ENCODE peak calls at places on chromosomes 3 and 15, in four cellular contexts. H, A, O and Q are unnamed samples.

GRCh38 chr3:172687501-172687900 is 23.4 kb downstream of the NCEH1 start:
- DNase-seq in O (peak), H (no peak), A (no peak), Q (no peak)

GRCh38 chr3:127820871-127821853 is 1.2 kb downstream of the MGLL start:
- DNase-seq in H (no peak), A (peak), O (peak), Q (peak)

GRCh38 chr3:191972714-191973398 is 511.9 kb downstream of the PYDC2 start:
- DNase-seq in A (no peak), O (no peak), H (no peak), Q (no peak)

GRCh38 chr3:100709840-100710235 is 544 bp downstream of the TFG start:
- DNase-seq in H (peak), A (peak), O (peak), Q (no peak)

GRCh38 chr3:99175276-99175801 is 273.8 kb upstream of the DCBLD2 start:
- DNase-seq in A (no peak), H (no peak), O (peak), Q (no peak)

GRCh38 chr3:30231277-30232141 is 374.9 kb upstream of the TGFBR2 start:
- DNase-seq in H (peak), O (peak), A (peak), Q (peak)

GRCh38 chr3:181711325-181712135 is at the start of gene SOX2:
- DNase-seq in A (no peak), H (peak), O (peak), Q (peak)

GRCh38 chr3:53045784-53046170 is at the start of gene SFMBT1:
- DNase-seq in O (peak), H (peak), A (peak), Q (peak)

GRCh38 chr3:39208463-39209055 is 16.2 kb upstream of the XIRP1 start:
- DNase-seq in O (peak), A (peak), H (peak), Q (peak)

GRCh38 chr15:34018021-34018645 is 20.9 kb downstream of the AVEN start:
- DNase-seq in H (no peak), O (no peak), A (no peak), Q (no peak)

GRCh38 chr15:86660012-86660411 is 580.3 kb downstream of the AGBL1 start:
- DNase-seq in O (no peak), H (no peak), A (no peak), Q (no peak)

GRCh38 chr3:69232447-69232846 is 110.1 kb upstream of the LMOD3 start:
- DNase-seq in O (no peak), A (no peak), H (no peak), Q (no peak)

GRCh38 chr3:14822875-14823807 is 4.4 kb downstream of the FGD5 start:
- DNase-seq in A (no peak), O (no peak), H (peak), Q (no peak)

GRCh38 chr3:24854748-24855147 is 360.1 kb upstream of the THRB start:
- DNase-seq in A (no peak), H (no peak), O (no peak), Q (no peak)

GRCh38 chr3:23219117-23219516 is 16.0 kb downstream of the UBE2E2 start:
- DNase-seq in A (no peak), H (no peak), O (peak), Q (peak)

GRCh38 chr3:96814581-96815567 is at the start of gene EPHA6:
- DNase-seq in H (no peak), A (no peak), O (peak), Q (no peak)

GRCh38 chr3:58200846-58201355 is 9.9 kb downstream of the DNASE1L3 start:
- DNase-seq in O (no peak), A (no peak), H (no peak), Q (no peak)

GRCh38 chr3:178676077-178676476 is 139.8 kb downstream of the KCNMB2 start:
- DNase-seq in H (no peak), O (no peak), A (no peak), Q (no peak)

GRCh38 chr15:90949979-90950675 is 4.6 kb upstream of the RCCD1 start:
- DNase-seq in O (no peak), A (no peak), H (no peak), Q (no peak)

GRCh38 chr15:70762469-70763119 is 764 bp downstream of the UACA start:
- DNase-seq in A (peak), H (peak), O (peak), Q (peak)

GRCh38 chr3:178536271-178537079 is at the start of gene KCNMB2:
- DNase-seq in H (peak), A (peak), O (no peak), Q (peak)

GRCh38 chr3:126752303-126753190 is 48.5 kb downstream of the CHCHD6 start:
- DNase-seq in A (peak), O (peak), H (peak), Q (peak)

GRCh38 chr15:24777307-24777706 is 101.7 kb downstream of the NPAP1 start:
- DNase-seq in H (no peak), A (no peak), O (no peak), Q (no peak)

GRCh38 chr3:118380576-118380975 is 654.1 kb downstream of the IGSF11 start:
- DNase-seq in O (no peak), A (no peak), H (no peak), Q (no peak)

GRCh38 chr3:87855626-87856025 is 203.2 kb downstream of the CGGBP1 start:
- DNase-seq in H (no peak), O (peak), A (no peak), Q (peak)

GRCh38 chr3:184428561-184429175 is 48.8 kb downstream of the CHRD start:
- DNase-seq in A (no peak), H (peak), O (peak), Q (peak)

GRCh38 chr3:109926376-109926775 is 589.0 kb upstream of the DPPA4 start:
- DNase-seq in O (no peak), A (no peak), H (no peak), Q (no peak)

GRCh38 chr15:71042356-71042922 is 72.8 kb upstream of the THSD4 start:
- DNase-seq in O (no peak), A (no peak), H (no peak), Q (peak)

GRCh38 chr3:184360070-184360833 is 1.2 kb downstream of the CLCN2 start:
- DNase-seq in O (no peak), H (no peak), A (no peak), Q (no peak)

GRCh38 chr3:194872669-194872977 is 186.9 kb downstream of the FAM43A start:
- DNase-seq in O (peak), H (peak), A (no peak), Q (peak)

GRCh38 chr3:160611141-160611540 is 45.8 kb upstream of the KPNA4 start:
- DNase-seq in O (no peak), A (no peak), H (no peak), Q (no peak)

DNA sequence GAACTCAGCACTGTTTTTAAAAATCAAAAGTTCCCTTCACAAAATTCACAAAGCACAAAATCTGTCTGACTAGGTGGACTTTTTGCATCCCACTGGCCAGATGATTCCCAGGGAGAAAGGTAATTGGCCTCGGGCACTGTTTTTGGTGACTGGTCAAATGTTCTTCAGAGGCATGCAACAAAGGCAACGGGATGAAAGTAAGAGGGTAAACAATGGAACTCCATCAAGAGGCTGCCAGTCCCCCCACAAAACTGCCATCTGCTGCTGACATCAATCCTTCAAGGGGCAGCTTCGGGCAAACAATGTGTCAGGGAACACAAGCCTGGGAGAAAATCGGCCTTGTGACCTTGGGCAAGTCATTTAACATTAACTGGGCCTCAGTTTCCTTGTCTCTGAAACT is 3.2 kb downstream of the SRGAP3 start:
- DNase-seq in H (no peak), A (no peak), O (no peak), Q (no peak)
- H3K4me3 ChIP-seq in H (no peak), A (no peak), O (no peak), Q (no peak)

GRCh38 chr3:62497156-62497555 is 123.8 kb upstream of the FEZF2 start:
- DNase-seq in A (no peak), H (no peak), O (no peak), Q (no peak)

GRCh38 chr3:62496509-62496908 is 123.2 kb upstream of the FEZF2 start:
- DNase-seq in H (no peak), O (no peak), A (no peak), Q (no peak)

DNA sequence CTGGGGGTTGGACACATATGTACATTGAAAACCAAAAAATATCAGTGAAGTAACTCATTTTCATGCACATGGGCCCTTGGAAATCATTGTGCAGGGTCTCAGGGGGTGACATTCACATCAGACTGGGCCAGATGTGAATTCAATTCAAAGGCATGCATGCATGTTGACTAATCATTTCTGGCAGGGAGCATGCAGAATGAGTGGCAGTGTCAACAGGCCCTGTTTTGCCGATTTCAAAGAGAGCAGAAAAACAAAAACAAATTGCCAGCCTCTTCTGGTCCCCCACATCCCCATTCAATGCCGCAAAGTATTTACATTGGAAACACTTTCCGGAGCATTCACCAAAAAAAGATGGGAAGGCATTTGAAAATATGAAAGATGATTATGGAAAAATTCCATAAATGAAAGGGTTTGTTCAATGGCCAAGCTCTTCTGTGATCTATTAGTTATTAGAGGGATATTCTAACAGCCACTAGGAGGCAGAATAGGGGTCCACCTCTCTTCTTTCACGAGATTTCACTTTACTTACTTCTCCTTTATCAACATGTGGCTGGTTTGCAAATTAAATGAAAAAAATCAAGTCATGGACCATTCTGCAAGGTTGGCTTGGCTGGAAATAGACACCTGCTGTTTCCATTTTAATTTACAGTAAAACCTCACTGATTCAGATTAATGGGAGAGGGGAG is 119.9 kb upstream of the FEZF2 start:
- DNase-seq in H (no peak), O (no peak), A (peak), Q (peak)
- TF ChIP-seq CTCF in H (peak), O (peak), A (peak), Q (peak)

DNA sequence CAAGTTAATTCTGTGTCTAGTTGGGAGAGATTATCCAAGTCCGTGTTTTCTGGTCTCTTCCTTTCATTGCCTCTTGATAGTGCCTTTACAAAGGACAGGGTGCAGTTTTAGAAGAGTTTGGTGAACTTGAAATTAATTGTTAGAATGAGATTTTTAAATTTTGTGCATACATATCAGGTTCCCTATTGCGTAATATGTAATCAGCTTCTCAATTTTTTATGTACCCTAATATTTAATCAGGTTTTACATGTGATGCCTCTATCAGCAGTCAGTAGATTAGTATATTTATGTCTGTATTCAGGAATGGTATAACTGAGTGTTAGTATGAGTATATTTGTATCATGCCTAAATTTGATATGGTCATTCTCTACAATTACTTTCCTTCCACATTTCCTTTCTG is 4.9 kb downstream of the SEC62 start:
- DNase-seq in H (no peak), A (no peak), O (no peak), Q (no peak)
- H3K4me3 ChIP-seq in H (no peak), A (no peak), O (no peak), Q (no peak)

DNA sequence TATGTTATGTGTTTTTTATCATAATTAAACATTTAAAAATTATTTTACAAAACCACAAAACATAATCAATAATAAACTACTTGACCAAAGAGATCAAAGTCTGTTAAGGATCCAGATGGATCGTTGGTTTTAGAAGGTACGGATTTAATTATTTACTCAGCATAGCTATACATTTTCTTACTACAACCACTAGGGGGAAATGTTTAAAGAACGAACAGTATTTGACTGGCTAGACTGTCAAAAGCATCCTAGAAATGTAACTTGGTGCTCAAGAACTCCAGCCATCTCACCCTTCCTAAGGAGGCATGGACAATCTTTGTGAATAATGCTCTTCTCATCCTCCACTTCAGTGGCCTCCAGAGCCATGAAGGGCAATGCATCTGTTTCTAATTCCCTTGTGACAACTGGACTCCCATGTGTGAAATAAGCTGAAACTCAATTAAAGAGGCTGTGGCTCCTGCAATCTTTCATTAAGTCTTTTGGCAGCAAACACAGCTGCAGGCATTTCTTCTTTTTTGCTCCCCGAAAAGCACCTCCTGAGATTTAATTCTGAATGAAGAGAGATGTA is 94.7 kb upstream of the TUSC7 start:
- DNase-seq in H (no peak), A (peak), O (peak), Q (no peak)
- TF ChIP-seq CTCF in H (peak), A (peak), O (peak), Q (no peak)

GRCh38 chr15:101201411-101202174 is 50.3 kb downstream of the CHSY1 start:
- DNase-seq in O (peak), H (peak), A (peak), Q (peak)
- H3K4me3 ChIP-seq in O (peak), H (no peak), A (peak), Q (peak)